ENCODE peak calls at places on chromosome 4, in six cellular contexts. One of them, this sample, is unnamed. For H3K27me3, the result is how much of the 10 kb centered on the place peaks cover.

GRCh38 chr4:154807042-154807630 is 26.1 kb downstream of the RBM46 start:
- DNase-seq in PC-3: peak
- DNase-seq in GM23338: peak
- DNase-seq in SK-N-SH: peak
- DNase-seq in GM23248: peak
- DNase-seq in hepatocyte: peak
- DNase-seq in this sample: peak

GRCh38 chr4:188127157-188127874 is 11.9 kb upstream of the TRIML1 start:
- DNase-seq in SK-N-SH: no peak
- DNase-seq in GM23248: peak
- DNase-seq in PC-3: peak
- DNase-seq in GM23338: no peak
- DNase-seq in hepatocyte: peak
- DNase-seq in this sample: peak

GRCh38 chr4:37889849-37890500 is 909 bp upstream of the TBC1D1 start:
- DNase-seq in PC-3: no peak
- DNase-seq in GM23338: peak
- DNase-seq in SK-N-SH: peak
- DNase-seq in GM23248: peak
- DNase-seq in hepatocyte: peak
- DNase-seq in this sample: no peak

GRCh38 chr4:23233596-23233995 is 540.9 kb downstream of the GBA3 start:
- DNase-seq in SK-N-SH: no peak
- DNase-seq in GM23338: no peak
- DNase-seq in PC-3: no peak
- DNase-seq in hepatocyte: no peak
- DNase-seq in GM23248: no peak
- DNase-seq in this sample: no peak

GRCh38 chr4:30720656-30721352 is 635 bp downstream of the PCDH7 start:
- DNase-seq in hepatocyte: peak
- DNase-seq in GM23248: peak
- DNase-seq in GM23338: peak
- DNase-seq in PC-3: peak
- DNase-seq in SK-N-SH: peak
- DNase-seq in this sample: no peak

GRCh38 chr4:10240691-10241090 is 124.1 kb upstream of the WDR1 start:
- DNase-seq in GM23248: no peak
- DNase-seq in hepatocyte: no peak
- DNase-seq in PC-3: no peak
- DNase-seq in GM23338: no peak
- DNase-seq in SK-N-SH: no peak
- DNase-seq in this sample: no peak

GRCh38 chr4:150682126-150682525 is 100.2 kb downstream of the MAB21L2 start:
- DNase-seq in SK-N-SH: no peak
- DNase-seq in hepatocyte: no peak
- DNase-seq in PC-3: no peak
- DNase-seq in GM23338: no peak
- DNase-seq in GM23248: no peak
- DNase-seq in this sample: no peak

GRCh38 chr4:106898621-106899230 is 137.4 kb downstream of the DKK2 start:
- DNase-seq in GM23338: peak
- DNase-seq in GM23248: peak
- DNase-seq in SK-N-SH: peak
- DNase-seq in PC-3: peak
- DNase-seq in hepatocyte: peak
- DNase-seq in this sample: peak

GRCh38 chr4:188113156-188113555 is 3.8 kb upstream of the TRIML2 start:
- DNase-seq in SK-N-SH: no peak
- DNase-seq in PC-3: no peak
- DNase-seq in GM23248: no peak
- DNase-seq in GM23338: no peak
- DNase-seq in hepatocyte: no peak
- DNase-seq in this sample: peak

GRCh38 chr4:180150818-180151217 is 2092.4 kb upstream of the TENM3 start:
- DNase-seq in GM23338: peak
- DNase-seq in hepatocyte: no peak
- DNase-seq in PC-3: peak
- DNase-seq in GM23248: peak
- DNase-seq in SK-N-SH: peak
- DNase-seq in this sample: no peak

GRCh38 chr4:128600996-128601857 is 208.3 kb upstream of the JADE1 start:
- DNase-seq in GM23338: no peak
- DNase-seq in GM23248: peak
- DNase-seq in PC-3: peak
- DNase-seq in hepatocyte: peak
- DNase-seq in SK-N-SH: peak
- DNase-seq in this sample: peak

GRCh38 chr4:5619913-5620625 is 88.3 kb downstream of the EVC2 start:
- DNase-seq in GM23338: no peak
- DNase-seq in GM23248: no peak
- DNase-seq in SK-N-SH: no peak
- DNase-seq in PC-3: no peak
- DNase-seq in hepatocyte: no peak
- DNase-seq in this sample: no peak

GRCh38 chr4:142845293-142846070 is 619 bp downstream of the INPP4B start:
- DNase-seq in SK-N-SH: peak
- DNase-seq in GM23338: peak
- DNase-seq in hepatocyte: peak
- DNase-seq in GM23248: peak
- DNase-seq in PC-3: peak
- DNase-seq in this sample: peak
- H3K27me3 ChIP-seq in SK-N-SH: under half
- H3K27me3 ChIP-seq in GM23338: half or more
- H3K27me3 ChIP-seq in hepatocyte: half or more
- H3K27me3 ChIP-seq in GM23248: under half
- H3K27me3 ChIP-seq in PC-3: under half
- H3K27me3 ChIP-seq in this sample: under half

DNA sequence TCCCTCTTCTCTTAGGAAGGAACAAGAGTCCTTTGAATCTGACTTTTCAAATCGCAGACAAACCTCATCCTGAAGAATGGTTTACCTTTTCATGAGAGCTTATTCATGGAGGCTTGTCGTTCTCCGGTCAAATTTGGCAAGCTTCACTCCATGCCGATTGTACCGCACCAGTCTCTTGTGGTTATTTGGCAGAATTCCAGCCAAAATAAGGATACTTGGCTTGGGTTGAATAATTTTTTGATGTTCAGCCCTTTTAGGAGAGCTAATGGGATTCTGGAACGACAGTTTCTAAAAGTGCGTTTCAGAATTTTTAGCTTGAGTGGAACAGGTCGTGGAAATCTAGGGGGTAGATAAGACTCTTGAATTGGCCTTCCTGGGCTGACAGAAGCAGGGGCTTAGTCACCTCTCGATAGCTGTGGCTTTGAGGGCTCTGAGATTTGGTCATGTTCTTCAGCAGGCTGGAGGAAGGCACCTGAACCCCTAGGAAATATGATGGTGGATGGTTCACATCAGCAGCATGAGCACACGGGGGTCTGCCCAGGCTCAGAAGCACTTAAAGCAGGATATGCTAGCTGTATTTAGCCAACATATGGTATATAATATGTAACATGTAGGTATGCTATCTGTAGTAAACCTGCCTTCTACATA is 1.5 kb downstream of the KLHL2 start:
- DNase-seq in GM23338: no peak
- DNase-seq in hepatocyte: no peak
- DNase-seq in PC-3: peak
- DNase-seq in SK-N-SH: no peak
- DNase-seq in GM23248: no peak
- DNase-seq in this sample: peak
- H3K4me3 ChIP-seq in GM23338: peak
- H3K4me3 ChIP-seq in hepatocyte: no peak
- H3K4me3 ChIP-seq in PC-3: peak
- H3K4me3 ChIP-seq in SK-N-SH: peak
- H3K4me3 ChIP-seq in GM23248: peak
- H3K4me3 ChIP-seq in this sample: peak

GRCh38 chr4:14863420-14864364 is 138.6 kb upstream of the CPEB2 start:
- DNase-seq in GM23248: peak
- DNase-seq in PC-3: no peak
- DNase-seq in GM23338: no peak
- DNase-seq in SK-N-SH: no peak
- DNase-seq in hepatocyte: no peak
- DNase-seq in this sample: no peak
- H2AFZ ChIP-seq in GM23248: peak
- H2AFZ ChIP-seq in PC-3: no peak
- H2AFZ ChIP-seq in GM23338: peak
- H2AFZ ChIP-seq in SK-N-SH: peak
- H2AFZ ChIP-seq in hepatocyte: no peak
- H2AFZ ChIP-seq in this sample: no peak

DNA sequence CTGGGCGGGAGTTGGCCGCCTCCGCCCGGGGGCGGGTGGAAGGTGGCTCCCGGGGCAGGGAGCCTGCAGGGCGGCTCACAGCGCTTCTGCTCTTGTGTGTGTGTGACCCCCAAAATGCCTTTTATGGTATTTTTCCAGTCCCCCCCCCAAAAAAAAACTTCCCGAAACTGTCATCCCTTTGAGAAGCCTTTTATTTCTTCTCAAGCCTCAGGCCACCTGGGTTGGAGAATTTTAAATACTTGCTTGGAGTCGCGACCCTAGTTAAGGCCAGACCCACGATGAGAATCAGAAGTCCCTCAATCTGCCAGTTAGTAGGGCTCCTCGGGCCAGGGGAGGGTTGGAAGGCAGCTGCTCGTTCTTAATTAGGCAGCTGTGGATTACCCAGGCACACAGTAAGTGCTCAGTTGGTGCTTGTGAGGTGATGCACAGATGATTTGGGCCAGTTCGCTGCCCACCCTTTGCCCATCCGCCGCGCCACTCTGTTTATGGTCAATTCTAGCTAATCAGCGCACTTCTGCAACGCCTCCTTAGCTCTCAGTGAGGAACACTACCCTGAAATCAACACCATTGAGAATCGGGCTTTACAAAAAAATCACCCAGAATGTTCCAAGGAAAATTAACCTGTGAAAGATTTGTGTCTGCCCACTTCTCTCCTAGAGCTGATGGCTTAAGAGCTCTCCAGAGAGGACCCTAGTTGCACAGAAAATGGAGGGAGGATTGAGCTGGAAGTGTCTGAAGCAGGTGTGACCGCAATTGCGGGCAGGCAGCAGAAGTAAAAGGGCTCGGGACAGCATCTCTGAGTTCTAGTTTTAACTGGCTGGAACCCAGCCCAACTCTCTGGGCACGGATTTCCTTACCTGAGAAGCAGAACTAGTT is 648 bp upstream of the SCD5 start:
- DNase-seq in GM23248: peak
- DNase-seq in GM23338: peak
- DNase-seq in hepatocyte: no peak
- DNase-seq in SK-N-SH: peak
- DNase-seq in PC-3: peak
- DNase-seq in this sample: peak
- H3K27me3 ChIP-seq in GM23248: under half
- H3K27me3 ChIP-seq in GM23338: half or more
- H3K27me3 ChIP-seq in hepatocyte: under half
- H3K27me3 ChIP-seq in SK-N-SH: under half
- H3K27me3 ChIP-seq in PC-3: under half
- H3K27me3 ChIP-seq in this sample: under half

DNA sequence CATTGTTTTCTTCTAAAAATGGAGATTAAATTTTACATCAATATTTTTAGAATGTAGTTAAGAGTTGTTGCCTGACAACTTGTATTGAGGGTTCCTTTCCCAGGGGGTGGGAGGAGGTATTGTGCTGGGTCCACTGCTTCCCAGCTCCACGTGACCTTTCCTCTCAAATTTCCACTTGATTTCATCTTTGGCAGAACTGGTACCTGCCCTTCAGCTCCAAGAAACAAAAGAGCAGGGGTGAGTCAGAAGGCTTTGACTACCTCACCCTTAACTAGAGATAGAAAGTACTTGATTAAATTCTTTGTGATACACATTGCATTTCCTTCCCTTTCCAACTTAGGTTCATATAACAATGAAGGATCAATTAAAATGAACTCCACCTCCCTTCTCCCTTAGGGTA is 19.7 kb downstream of the TRIM2 start:
- DNase-seq in hepatocyte: no peak
- DNase-seq in SK-N-SH: no peak
- DNase-seq in PC-3: peak
- DNase-seq in GM23248: peak
- DNase-seq in GM23338: no peak
- DNase-seq in this sample: peak
- H3K4me3 ChIP-seq in hepatocyte: peak
- H3K4me3 ChIP-seq in SK-N-SH: peak
- H3K4me3 ChIP-seq in PC-3: peak
- H3K4me3 ChIP-seq in GM23248: peak
- H3K4me3 ChIP-seq in GM23338: peak
- H3K4me3 ChIP-seq in this sample: peak

DNA sequence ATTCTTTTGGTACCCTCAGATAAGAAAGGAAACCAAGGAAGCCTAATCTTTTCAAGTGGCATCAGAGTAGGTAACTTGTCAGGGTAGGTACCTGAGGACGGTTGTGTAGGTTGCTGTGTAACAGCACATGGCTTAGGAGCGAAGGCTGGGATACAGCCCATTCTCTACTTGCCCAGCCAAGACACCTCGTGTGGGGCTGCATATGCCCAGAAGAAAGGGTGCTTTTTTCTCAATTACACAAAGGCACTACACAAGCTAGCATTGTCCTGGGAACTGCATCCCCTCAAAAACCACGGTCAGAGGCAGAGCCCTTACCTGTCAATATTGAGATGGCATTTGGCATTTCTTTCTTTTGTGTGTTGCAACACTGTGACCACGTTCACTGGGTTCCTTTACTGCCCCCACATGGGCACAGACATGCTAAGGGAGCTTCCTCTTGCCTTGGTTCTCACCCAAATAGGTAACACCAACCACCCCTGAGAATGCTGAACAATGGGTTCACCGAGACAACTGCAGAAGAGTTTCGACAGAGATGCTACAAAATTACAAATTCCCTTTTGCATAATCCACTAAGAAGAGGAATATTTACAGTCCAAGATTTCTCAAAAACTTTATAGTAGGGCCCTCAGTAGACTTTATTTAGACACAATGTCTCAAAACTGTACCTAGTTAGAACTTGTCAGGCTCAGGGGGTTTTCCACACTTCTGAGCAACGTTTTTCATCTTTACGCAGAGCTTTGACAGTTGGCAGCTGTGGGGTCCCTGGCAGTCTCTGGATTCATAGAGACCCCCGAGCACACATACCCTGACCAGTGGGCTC is 35.8 kb upstream of the TNIP3 start:
- DNase-seq in SK-N-SH: no peak
- DNase-seq in hepatocyte: no peak
- DNase-seq in GM23338: no peak
- DNase-seq in GM23248: no peak
- DNase-seq in PC-3: no peak
- DNase-seq in this sample: no peak
- H2AFZ ChIP-seq in SK-N-SH: no peak
- H2AFZ ChIP-seq in hepatocyte: no peak
- H2AFZ ChIP-seq in GM23338: no peak
- H2AFZ ChIP-seq in GM23248: no peak
- H2AFZ ChIP-seq in PC-3: no peak
- H2AFZ ChIP-seq in this sample: no peak

DNA sequence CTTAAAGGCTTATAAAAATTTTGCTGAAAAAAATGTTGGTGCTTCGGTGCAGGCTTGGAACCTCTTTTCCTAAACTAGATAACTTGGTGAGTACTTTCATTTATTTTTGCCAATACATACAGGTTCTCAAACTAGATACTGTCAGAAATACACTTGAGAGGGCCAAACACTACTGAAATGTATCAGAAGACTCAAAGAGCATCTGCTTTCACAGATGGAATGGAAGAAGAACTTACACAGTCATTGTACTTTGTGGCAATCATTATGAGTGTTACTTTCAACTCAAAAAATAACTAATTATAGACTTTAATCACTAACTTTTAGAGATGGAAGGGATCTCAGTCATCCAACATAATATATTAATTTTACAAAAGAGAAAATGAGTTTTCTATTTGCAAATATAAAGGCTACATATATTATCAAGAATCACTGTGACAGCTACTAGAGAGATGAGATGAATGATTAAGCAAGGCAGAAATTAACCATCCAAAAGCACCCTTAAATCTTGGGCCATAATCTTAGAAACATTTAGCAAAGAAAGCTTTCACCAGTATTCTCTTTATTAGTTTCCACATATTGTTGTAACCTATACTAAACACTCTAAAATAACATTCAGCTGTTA is 1.0 kb downstream of the ENAM start:
- DNase-seq in SK-N-SH: no peak
- DNase-seq in GM23248: no peak
- DNase-seq in GM23338: no peak
- DNase-seq in hepatocyte: no peak
- DNase-seq in PC-3: no peak
- DNase-seq in this sample: no peak
- H3K27me3 ChIP-seq in SK-N-SH: under half
- H3K27me3 ChIP-seq in GM23248: under half
- H3K27me3 ChIP-seq in GM23338: under half
- H3K27me3 ChIP-seq in hepatocyte: under half
- H3K27me3 ChIP-seq in PC-3: under half
- H3K27me3 ChIP-seq in this sample: under half